ENCODE peak calls at places on chromosomes 7 and 10, in five cellular contexts. S, M, Z, X and Q are unnamed samples.

GRCh38 chr10:133068741-133069525 is 18.8 kb upstream of the ADGRA1 start:
- DNase-seq in Z (no peak), S (no peak), M (no peak), X (no peak), Q (peak; percentile 38)

GRCh38 chr7:44599222-44599621 is 7.2 kb upstream of the OGDH start:
- DNase-seq in Z (no peak), X (no peak), M (no peak), S (no peak), Q (no peak)

GRCh38 chr10:123522702-123523312 is 143.3 kb upstream of the GPR26 start:
- DNase-seq in X (no peak), M (no peak), S (no peak), Z (no peak), Q (no peak)

GRCh38 chr10:69696073-69696731 is 66.2 kb downstream of the FAM241B start:
- DNase-seq in Z (peak; percentile 62), M (no peak), X (peak; percentile 69), S (no peak), Q (no peak)

GRCh38 chr7:6453737-6454136 is 6.0 kb upstream of the DAGLB start:
- DNase-seq in M (no peak), X (no peak), Z (no peak), S (no peak), Q (no peak)

GRCh38 chr7:64562246-64562620 is 638 bp downstream of the ZNF680 start:
- DNase-seq in X (no peak), Z (no peak), M (no peak), S (no peak), Q (peak; percentile 25)

GRCh38 chr10:127148066-127148932 is 48.1 kb downstream of the INSYN2A start:
- DNase-seq in M (no peak), Z (no peak), S (no peak), X (peak; percentile 44), Q (no peak)

GRCh38 chr10:79113827-79114226 is 45.1 kb downstream of the ZMIZ1 start:
- DNase-seq in M (no peak), X (no peak), Z (no peak), S (no peak), Q (no peak)

GRCh38 chr10:61744469-61744868 is 81.7 kb downstream of the CABCOCO1 start:
- DNase-seq in S (no peak), Z (no peak), X (no peak), M (no peak), Q (no peak)

GRCh38 chr10:97086530-97086929 is 99.2 kb downstream of the SLIT1 start:
- DNase-seq in X (no peak), Z (no peak), M (no peak), S (no peak), Q (no peak)

GRCh38 chr7:149422914-149423285 is 38.0 kb downstream of the ZNF777 start:
- DNase-seq in S (peak; percentile 49), Z (no peak), X (no peak), M (no peak), Q (no peak)

GRCh38 chr10:116371737-116372136 is 47.5 kb downstream of the CCDC172 start:
- DNase-seq in Z (no peak), X (no peak), S (no peak), M (no peak), Q (no peak)

GRCh38 chr7:130009848-130010688 is 41.1 kb downstream of the ZC3HC1 start:
- DNase-seq in X (peak; percentile 48), S (peak; percentile 31), M (no peak), Z (no peak), Q (no peak)

GRCh38 chr7:157389951-157390730 is 53.3 kb downstream of the DNAJB6 start:
- DNase-seq in M (no peak), X (no peak), Z (no peak), S (no peak), Q (no peak)